ENCODE peak calls at places on chromosomes 1 and 21, in eight cellular contexts. K is neural progenitor cell, Q is HFF-Myc, I is IMR-90, J is WTC11, T is uterus, L is Caco-2, G is bronchial epithelial cell. A is an unnamed sample.

GRCh38 chr1:6003568-6004411 is 11.6 kb upstream of the NPHP4 start:
- DNase-seq in K (peak), Q (no peak), I (no peak), J (peak), T (no peak), L (no peak), G (no peak), A (peak)

GRCh38 chr1:78682527-78682926 is 32.9 kb downstream of the IFI44 start:
- DNase-seq in K (no peak), Q (no peak), I (peak), J (no peak), T (no peak), L (no peak), G (no peak), A (no peak)

GRCh38 chr1:50968884-50969610 is 998 bp upstream of the CDKN2C start:
- DNase-seq in K (peak), Q (no peak), I (no peak), J (peak), T (peak), L (peak), G (peak), A (no peak)

GRCh38 chr1:247070645-247071044 is 8.0 kb downstream of the ZNF670 start:
- DNase-seq in K (no peak), Q (no peak), I (no peak), J (no peak), T (no peak), L (no peak), G (no peak), A (no peak)

GRCh38 chr1:111633736-111634135 is 14.1 kb downstream of the RAP1A start:
- DNase-seq in K (no peak), Q (no peak), I (no peak), J (no peak), T (no peak), L (no peak), G (no peak), A (no peak)

GRCh38 chr1:216422821-216423529 is at the start of gene USH2A:
- DNase-seq in K (peak), Q (no peak), I (no peak), J (peak), T (no peak), L (peak), G (no peak), A (no peak)

GRCh38 chr1:221138516-221138915 is 259.3 kb downstream of the HLX start:
- DNase-seq in K (no peak), Q (no peak), I (no peak), J (no peak), T (no peak), L (no peak), G (no peak), A (no peak)

GRCh38 chr1:153194331-153195050 is 8.7 kb upstream of the LELP1 start:
- DNase-seq in K (no peak), Q (no peak), I (no peak), J (no peak), T (no peak), L (no peak), G (no peak), A (no peak)

GRCh38 chr1:202291961-202292712 is 49.6 kb downstream of the UBE2T start:
- DNase-seq in K (no peak), Q (no peak), I (peak), J (no peak), T (no peak), L (no peak), G (peak), A (peak)

GRCh38 chr1:121483961-121484424 is 299.2 kb downstream of the SRGAP2C start:
- DNase-seq in K (no peak), Q (peak), I (peak), J (no peak), T (no peak), L (no peak), G (peak), A (no peak)

GRCh38 chr1:175885247-175885646 is 141.9 kb upstream of the TNR start:
- DNase-seq in K (no peak), Q (no peak), I (peak), J (no peak), T (no peak), L (no peak), G (no peak), A (no peak)

GRCh38 chr1:22860414-22860800 is 112.3 kb downstream of the LACTBL1 start:
- DNase-seq in K (no peak), Q (no peak), I (no peak), J (no peak), T (no peak), L (no peak), G (no peak), A (no peak)

GRCh38 chr1:6498576-6499111 is 7.2 kb upstream of the PLEKHG5 start:
- DNase-seq in K (no peak), Q (no peak), I (no peak), J (no peak), T (no peak), L (no peak), G (no peak), A (no peak)

GRCh38 chr1:21077085-21077484 is 99.6 kb downstream of the EIF4G3 start:
- DNase-seq in K (no peak), Q (no peak), I (peak), J (no peak), T (no peak), L (no peak), G (peak), A (no peak)

GRCh38 chr1:70405780-70406416 is 5.2 kb upstream of the CTH start:
- DNase-seq in K (no peak), Q (no peak), I (no peak), J (no peak), T (no peak), L (no peak), G (no peak), A (no peak)

GRCh38 chr1:107941123-107941522 is 23.9 kb downstream of the VAV3 start:
- DNase-seq in K (no peak), Q (no peak), I (no peak), J (no peak), T (no peak), L (no peak), G (no peak), A (no peak)

GRCh38 chr1:208924011-208924410 is 659.5 kb upstream of the CAMK1G start:
- DNase-seq in K (no peak), Q (no peak), I (no peak), J (no peak), T (no peak), L (no peak), G (no peak), A (no peak)

GRCh38 chr1:118785246-118785645 is 202.9 kb downstream of the TBX15 start:
- DNase-seq in K (peak), Q (no peak), I (no peak), J (no peak), T (no peak), L (no peak), G (peak), A (no peak)

GRCh38 chr1:209651148-209651547 is 1.1 kb downstream of the LAMB3 start:
- DNase-seq in K (no peak), Q (peak), I (peak), J (no peak), T (no peak), L (peak), G (peak), A (no peak)

GRCh38 chr1:54376085-54377039 is 29.8 kb downstream of the SSBP3 start:
- DNase-seq in K (no peak), Q (no peak), I (no peak), J (no peak), T (no peak), L (no peak), G (no peak), A (no peak)

GRCh38 chr1:69911301-69911801 is 294.0 kb downstream of the LRRC40 start:
- DNase-seq in K (no peak), Q (no peak), I (peak), J (no peak), T (no peak), L (no peak), G (peak), A (no peak)

GRCh38 chr21:37072239-37072987 is 458 bp downstream of the PIGP start:
- DNase-seq in K (peak), Q (no peak), I (peak), J (peak), T (no peak), L (peak), G (peak), A (no peak)

GRCh38 chr1:219422811-219423598 is 189.9 kb downstream of the ZC3H11B start:
- DNase-seq in K (no peak), Q (no peak), I (peak), J (no peak), T (no peak), L (no peak), G (peak), A (no peak)

GRCh38 chr1:245822997-245823396 is 668.2 kb downstream of the KIF26B start:
- DNase-seq in K (no peak), Q (peak), I (peak), J (no peak), T (no peak), L (peak), G (peak), A (no peak)

GRCh38 chr1:171917361-171917760 is 76.1 kb downstream of the DNM3 start:
- DNase-seq in K (no peak), Q (no peak), I (no peak), J (no peak), T (no peak), L (no peak), G (no peak), A (no peak)

GRCh38 chr1:17161926-17162800 is 42.8 kb upstream of the PADI1 start:
- DNase-seq in K (no peak), Q (no peak), I (no peak), J (no peak), T (no peak), L (no peak), G (no peak), A (no peak)

GRCh38 chr1:7339953-7340352 is 431.1 kb upstream of the VAMP3 start:
- DNase-seq in K (no peak), Q (no peak), I (peak), J (no peak), T (no peak), L (no peak), G (no peak), A (no peak)

GRCh38 chr21:36888466-36888865 is 78.0 kb downstream of the HLCS start:
- DNase-seq in K (no peak), Q (no peak), I (no peak), J (no peak), T (no peak), L (no peak), G (no peak), A (no peak)

GRCh38 chr1:212545941-212546638 is 62.5 kb upstream of the ATF3 start:
- DNase-seq in K (no peak), Q (no peak), I (peak), J (no peak), T (peak), L (no peak), G (peak), A (no peak)

GRCh38 chr21:37257526-37257966 is 9.6 kb downstream of the VPS26C start:
- DNase-seq in K (no peak), Q (no peak), I (peak), J (no peak), T (no peak), L (peak), G (no peak), A (no peak)

GRCh38 chr1:167695150-167695549 is 26.6 kb upstream of the MPZL1 start:
- DNase-seq in K (no peak), Q (no peak), I (no peak), J (no peak), T (no peak), L (no peak), G (no peak), A (no peak)

GRCh38 chr1:6123816-6124215 is 56.3 kb downstream of the CHD5 start:
- DNase-seq in K (no peak), Q (no peak), I (no peak), J (peak), T (no peak), L (no peak), G (no peak), A (no peak)

GRCh38 chr1:179953974-179954493 is 576 bp upstream of the CEP350 start:
- DNase-seq in K (peak), Q (peak), I (peak), J (no peak), T (peak), L (no peak), G (peak), A (no peak)

GRCh38 chr1:64241069-64241468 is 37.6 kb downstream of the UBE2U start:
- DNase-seq in K (no peak), Q (no peak), I (no peak), J (no peak), T (no peak), L (no peak), G (no peak), A (no peak)
- TF ChIP-seq CTCF in K (no peak), Q (no peak), I (no peak), J (no peak), T (no peak), L (no peak), G (no peak), A (no peak)

GRCh38 chr1:30060738-30061137 is 662.6 kb downstream of the MATN1 start:
- DNase-seq in K (no peak), Q (no peak), I (no peak), J (no peak), T (no peak), L (no peak), G (no peak), A (no peak)
- TF ChIP-seq CTCF in K (no peak), Q (no peak), I (no peak), J (no peak), T (no peak), L (no peak), G (no peak), A (no peak)

GRCh38 chr1:12376236-12377064 is 146.6 kb downstream of the VPS13D start:
- DNase-seq in K (no peak), Q (no peak), I (no peak), J (no peak), T (no peak), L (no peak), G (no peak), A (no peak)
- TF ChIP-seq CTCF in K (no peak), Q (no peak), I (no peak), J (no peak), T (no peak), L (no peak), G (no peak), A (no peak)

GRCh38 chr1:239998312-239998649 is 93.4 kb upstream of the FMN2 start:
- DNase-seq in K (no peak), Q (no peak), I (no peak), J (no peak), T (no peak), L (no peak), G (no peak), A (no peak)

GRCh38 chr1:239999170-239999569 is 92.5 kb upstream of the FMN2 start:
- DNase-seq in K (no peak), Q (no peak), I (no peak), J (no peak), T (no peak), L (no peak), G (no peak), A (no peak)

GRCh38 chr1:239995281-239995680 is 96.4 kb upstream of the FMN2 start:
- DNase-seq in K (peak), Q (no peak), I (no peak), J (no peak), T (no peak), L (no peak), G (no peak), A (no peak)

GRCh38 chr1:239997160-239997514 is 94.5 kb upstream of the FMN2 start:
- DNase-seq in K (no peak), Q (no peak), I (no peak), J (no peak), T (no peak), L (no peak), G (no peak), A (no peak)

DNA sequence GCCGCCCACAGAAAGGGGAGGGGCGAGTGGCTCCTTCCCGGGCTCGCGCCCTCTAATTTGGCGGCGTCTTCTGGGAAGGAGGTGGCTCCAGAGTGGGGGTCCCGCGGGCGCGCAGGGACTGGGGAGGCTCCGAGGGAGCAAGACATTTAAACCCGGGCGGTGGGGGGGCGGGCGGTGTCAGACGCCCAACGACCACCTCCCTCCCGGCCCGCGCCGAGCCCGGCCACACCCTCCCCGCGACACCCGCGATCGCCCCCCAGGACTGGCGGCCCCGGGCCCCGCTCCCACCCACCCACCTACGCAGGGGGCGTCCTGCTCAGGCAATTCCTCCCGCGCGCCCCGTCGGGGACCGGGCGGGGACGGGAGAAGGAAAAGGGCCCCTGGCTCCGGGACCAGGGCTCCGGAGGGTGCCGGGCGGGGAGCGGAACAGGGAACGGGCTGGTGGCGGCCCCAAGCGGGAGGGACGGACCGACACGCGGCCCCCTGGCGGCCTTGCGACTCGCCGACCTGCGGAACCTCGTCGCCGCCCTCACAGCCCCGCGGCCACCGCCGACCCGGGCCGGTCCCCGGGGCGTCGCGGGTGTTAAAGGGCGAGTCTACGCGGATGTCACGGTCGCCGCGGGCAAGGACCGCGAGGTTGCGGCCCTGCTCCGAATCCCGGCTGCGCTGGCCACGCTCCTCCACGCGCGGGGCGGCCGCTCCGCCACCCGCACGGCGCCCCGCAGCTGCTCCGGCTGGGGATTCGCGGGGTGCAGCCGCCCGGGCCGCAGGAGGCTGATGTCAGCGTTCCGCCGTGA is 94.0 kb upstream of the FMN2 start:
- DNase-seq in K (peak), Q (no peak), I (no peak), J (peak), T (no peak), L (no peak), G (no peak), A (no peak)
- TF ChIP-seq CTCF in K (peak), Q (peak), I (peak), J (no peak), T (no peak), L (no peak), G (peak), A (peak)

GRCh38 chr21:33374874-33375644 is 28.2 kb upstream of the IFNGR2 start:
- DNase-seq in K (no peak), Q (no peak), I (no peak), J (no peak), T (no peak), L (no peak), G (no peak), A (no peak)
- TF ChIP-seq CTCF in K (no peak), Q (no peak), I (no peak), J (no peak), T (no peak), L (no peak), G (no peak), A (no peak)

GRCh38 chr21:44571844-44572782 is 1.4 kb upstream of the KRTAP10-4 start:
- DNase-seq in K (no peak), Q (no peak), I (no peak), J (no peak), T (no peak), L (no peak), G (no peak), A (no peak)

GRCh38 chr21:44572959-44573583 is 458 bp upstream of the KRTAP10-4 start:
- DNase-seq in K (no peak), Q (no peak), I (peak), J (no peak), T (no peak), L (no peak), G (no peak), A (no peak)

GRCh38 chr21:44575307-44576024 is 1.9 kb downstream of the KRTAP10-4 start:
- DNase-seq in K (no peak), Q (no peak), I (no peak), J (no peak), T (no peak), L (no peak), G (no peak), A (no peak)

GRCh38 chr21:44576025-44576420 is 2.5 kb downstream of the KRTAP10-4 start:
- DNase-seq in K (no peak), Q (no peak), I (no peak), J (no peak), T (no peak), L (no peak), G (no peak), A (no peak)

DNA sequence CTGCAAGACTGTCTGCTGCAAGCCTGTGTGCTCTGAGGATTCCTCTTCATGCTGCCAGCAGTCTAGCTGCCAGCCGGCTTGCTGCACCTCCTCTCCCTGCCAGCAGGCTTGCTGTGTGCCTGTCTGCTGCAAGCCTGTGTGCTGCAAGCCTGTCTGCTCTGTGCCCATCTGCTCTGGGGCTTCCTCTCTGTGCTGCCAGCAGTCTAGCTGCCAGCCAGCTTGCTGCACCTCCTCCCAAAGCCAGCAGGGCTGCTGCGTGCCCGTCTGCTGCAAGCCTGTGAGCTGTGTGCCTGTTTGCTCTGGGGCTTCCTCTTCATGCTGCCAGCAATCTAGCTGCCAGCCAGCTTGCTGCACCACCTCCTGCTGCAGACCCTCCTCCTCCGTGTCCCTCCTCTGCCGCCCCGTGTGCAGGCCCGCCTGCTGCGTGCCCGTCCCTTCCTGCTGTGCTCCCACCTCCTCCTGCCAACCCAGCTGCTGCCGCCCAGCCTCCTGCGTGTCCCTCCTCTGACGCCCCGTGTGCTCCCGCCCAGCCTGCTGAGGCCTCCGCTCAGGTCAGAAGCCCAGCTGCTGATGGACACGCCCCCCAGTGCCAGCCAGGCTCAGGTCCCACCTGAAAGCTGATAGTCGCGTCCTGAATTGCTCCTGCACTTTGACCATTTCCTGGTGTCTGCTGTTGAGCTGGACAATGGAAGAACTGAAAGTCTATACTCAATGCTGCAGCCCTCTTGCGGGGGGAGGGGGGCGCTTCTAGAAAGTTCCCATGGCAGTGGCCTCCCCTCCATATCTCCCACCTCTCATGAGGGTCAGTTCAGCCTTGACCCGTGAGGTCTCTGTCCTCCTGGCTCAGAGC is 1.2 kb downstream of the KRTAP10-4 start:
- DNase-seq in K (no peak), Q (no peak), I (no peak), J (no peak), T (no peak), L (peak), G (no peak), A (no peak)
- TF ChIP-seq CTCF in K (peak), Q (no peak), I (no peak), J (no peak), T (no peak), L (no peak), G (no peak), A (no peak)

A was measured in D721Med.